ENCODE peak calls at places on chromosomes 1 and 21, in four cellular contexts. O is uterus, N is heart left ventricle, J is heart right ventricle. K is an unnamed sample. For H3K27me3, the result is how much of the 10 kb centered on the place peaks cover.

GRCh38 chr1:23344987-23345472 is 946 bp upstream of the HNRNPR start:
- DNase-seq in O (no peak), N (no peak), J (no peak), K (no peak)

GRCh38 chr1:198472123-198472522 is 68.4 kb downstream of the ATP6V1G3 start:
- DNase-seq in J (no peak), N (no peak), O (no peak), K (no peak)

GRCh38 chr21:45047257-45047656 is 27.1 kb upstream of the ADARB1 start:
- DNase-seq in J (no peak), N (no peak), O (no peak), K (no peak)

GRCh38 chr1:169745015-169745861 is 11.4 kb upstream of the SELE start:
- DNase-seq in N (no peak), O (no peak), J (no peak), K (no peak)

GRCh38 chr1:89820423-89821321 is at the start of gene LRRC8D:
- DNase-seq in O (peak), N (peak), J (peak), K (no peak)

GRCh38 chr1:45018599-45019230 is 6.7 kb downstream of the UROD start:
- DNase-seq in J (no peak), N (no peak), O (no peak), K (no peak)

GRCh38 chr1:91676030-91676429 is 175.4 kb downstream of the CDC7 start:
- DNase-seq in N (no peak), J (no peak), O (no peak), K (no peak)

GRCh38 chr1:175168782-175169181 is 23.8 kb downstream of the KIAA0040 start:
- DNase-seq in O (no peak), J (no peak), N (no peak), K (no peak)

GRCh38 chr1:212485895-212486590 is 53.3 kb downstream of the NENF start:
- DNase-seq in N (peak), O (no peak), J (peak), K (peak)

GRCh38 chr1:193707271-193708015 is 521.0 kb upstream of the B3GALT2 start:
- DNase-seq in J (no peak), N (no peak), O (no peak), K (no peak)

GRCh38 chr1:94205639-94206038 is 31.7 kb downstream of the ARHGAP29 start:
- DNase-seq in J (no peak), O (no peak), N (no peak), K (no peak)

GRCh38 chr1:27868556-27868931 is 3.8 kb upstream of the THEMIS2 start:
- DNase-seq in N (no peak), O (no peak), J (no peak), K (no peak)

GRCh38 chr21:35254006-35254751 is 205.1 kb upstream of the RUNX1 start:
- DNase-seq in J (no peak), N (no peak), O (no peak), K (no peak)

GRCh38 chr1:21573971-21574458 is 64.8 kb downstream of the ALPL start:
- DNase-seq in J (peak), O (peak), N (peak), K (no peak)

GRCh38 chr1:155002479-155003226 is at the start of gene ZBTB7B:
- DNase-seq in O (peak), J (no peak), N (peak), K (no peak)

GRCh38 chr1:193905288-193906085 is 719.1 kb upstream of the B3GALT2 start:
- DNase-seq in J (no peak), N (no peak), O (no peak), K (no peak)

GRCh38 chr1:192762265-192762664 is 46.6 kb upstream of the RGS2 start:
- DNase-seq in O (no peak), N (no peak), J (no peak), K (no peak)

GRCh38 chr1:59043796-59044195 is 253.1 kb upstream of the FGGY start:
- DNase-seq in N (peak), J (peak), O (peak), K (no peak)

GRCh38 chr1:30816211-30817082 is 58.9 kb upstream of the LAPTM5 start:
- DNase-seq in J (peak), N (peak), O (peak), K (no peak)

GRCh38 chr1:230068952-230069684 is 2.1 kb downstream of the GALNT2 start:
- DNase-seq in O (no peak), N (no peak), J (no peak), K (no peak)

GRCh38 chr1:168090395-168090794 is 46.3 kb downstream of the GPR161 start:
- DNase-seq in O (no peak), N (no peak), J (no peak), K (no peak)

GRCh38 chr1:12618661-12619395 is 818 bp upstream of the DHRS3 start:
- DNase-seq in O (peak), J (peak), N (peak), K (no peak)

GRCh38 chr1:60228253-60228594 is 154.7 kb upstream of the C1orf87 start:
- DNase-seq in J (no peak), N (no peak), O (no peak), K (no peak)

DNA sequence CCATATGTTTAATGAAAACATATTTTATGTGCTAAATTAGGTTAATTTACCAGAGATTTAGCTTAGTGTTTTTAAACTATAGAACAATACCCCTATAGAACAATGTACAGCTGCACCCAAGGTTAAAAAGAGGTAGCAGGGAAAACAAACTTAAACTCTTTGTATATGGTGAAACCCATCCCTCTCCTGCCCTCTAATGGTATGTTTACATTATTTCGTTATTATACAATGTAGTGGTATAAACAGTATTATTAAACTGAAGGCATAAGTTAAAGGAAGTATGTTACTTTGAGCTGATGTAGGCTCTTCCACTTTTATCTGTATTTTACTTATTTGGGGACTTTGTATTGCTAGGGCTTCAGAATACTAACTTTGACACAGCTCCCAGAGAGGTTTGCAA is 16.7 kb upstream of the ZYG11A start:
- DNase-seq in J (no peak), N (no peak), O (no peak), K (no peak)
- TF ChIP-seq CTCF in J (no peak), N (no peak), O (no peak), K (no peak)

DNA sequence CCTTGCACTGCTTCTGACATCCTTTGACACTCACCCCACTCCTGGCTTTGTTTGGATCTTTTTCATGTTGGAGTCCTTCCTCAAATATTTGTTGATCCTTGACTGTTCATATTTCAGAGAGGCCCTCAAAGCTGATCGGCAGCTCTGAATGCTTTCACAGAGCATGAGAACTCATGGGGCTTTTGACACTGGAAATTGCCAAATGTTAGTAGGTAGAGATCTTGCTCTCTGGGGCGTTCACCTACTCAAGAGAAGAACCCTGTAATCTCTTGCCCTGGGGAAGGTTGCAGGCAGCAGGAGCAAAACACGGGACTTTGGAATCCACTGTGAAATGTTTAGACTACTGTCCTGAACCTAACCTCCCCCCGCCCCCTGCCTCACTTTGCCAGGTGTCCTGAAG is 67.4 kb upstream of the STUM start:
- DNase-seq in J (no peak), O (no peak), N (no peak), K (no peak)
- H3K27me3 ChIP-seq in J (under half), O (under half), N (under half), K (under half)

GRCh38 chr1:53592985-53593757 is 134.0 kb downstream of the DMRTB1 start:
- DNase-seq in N (peak), O (no peak), J (no peak), K (no peak)
- H3K27ac ChIP-seq in N (no peak), O (no peak), J (no peak), K (no peak)

GRCh38 chr1:19405195-19405760 is 80.1 kb downstream of the CAPZB start:
- DNase-seq in O (no peak), J (no peak), N (no peak), K (no peak)
- TF ChIP-seq CTCF in O (peak), J (peak), N (peak), K (no peak)

DNA sequence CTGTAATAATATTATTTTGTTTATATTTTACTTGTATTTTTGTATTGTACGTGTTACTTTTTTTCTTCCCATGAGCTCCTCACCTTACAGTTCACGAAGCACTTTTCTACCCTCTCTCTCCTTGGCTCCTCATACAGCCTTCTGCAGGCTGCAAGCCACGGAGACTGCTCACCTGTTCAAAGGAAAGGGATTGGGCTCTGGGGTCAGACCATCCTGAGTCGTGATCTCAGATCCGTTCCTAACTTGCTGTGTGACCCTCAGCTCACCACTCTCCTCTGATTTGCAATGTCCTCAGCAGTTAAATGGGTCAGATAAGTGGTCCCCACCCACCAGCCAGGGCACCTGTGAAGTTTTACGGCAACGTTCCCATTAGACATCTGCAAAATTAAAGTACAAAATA is 54.1 kb downstream of the VWA5B1 start:
- DNase-seq in N (no peak), J (no peak), O (no peak), K (no peak)
- H3K27me3 ChIP-seq in N (under half), J (under half), O (under half), K (under half)

GRCh38 chr1:17451731-17452130 is 12.3 kb upstream of the RCC2 start:
- DNase-seq in J (no peak), N (peak), O (no peak), K (no peak)

GRCh38 chr1:17452686-17453085 is 13.2 kb upstream of the RCC2 start:
- DNase-seq in N (no peak), J (no peak), O (no peak), K (no peak)
- H3K27ac ChIP-seq in N (no peak), J (no peak), O (no peak), K (no peak)

GRCh38 chr1:236009193-236009592 is 55.7 kb downstream of the NID1 start:
- DNase-seq in O (no peak), J (no peak), N (no peak), K (no peak)
- TF ChIP-seq CTCF in O (no peak), J (no peak), N (no peak), K (no peak)

GRCh38 chr1:1434131-1434811 is 1.2 kb upstream of the VWA1 start:
- DNase-seq in N (peak), J (peak), O (peak), K (no peak)
- H3K27me3 ChIP-seq in N (under half), J (under half), O (under half), K (under half)

K was measured in thoracic aorta.